ENCODE peak calls at places on chromosomes 6 and 20, in four cellular contexts. One of them, this sample, is unnamed.

GRCh38 chr6:159445351-159445750 is 247.7 kb downstream of the SOD2 start:
- DNase-seq in H1: no peak
- DNase-seq in HepG2: no peak
- DNase-seq in GM12878: no peak
- DNase-seq in this sample: no peak

GRCh38 chr20:37257993-37258392 is 3.6 kb downstream of the GHRH start:
- DNase-seq in H1: no peak
- DNase-seq in GM12878: no peak
- DNase-seq in HepG2: no peak
- DNase-seq in this sample: no peak

GRCh38 chr6:30881392-30881986 is 2.8 kb upstream of the DDR1 start:
- DNase-seq in HepG2: no peak
- DNase-seq in GM12878: no peak
- DNase-seq in H1: no peak
- DNase-seq in this sample: no peak

GRCh38 chr20:10762216-10762615 is 88.4 kb upstream of the JAG1 start:
- DNase-seq in GM12878: no peak
- DNase-seq in H1: no peak
- DNase-seq in HepG2: no peak
- DNase-seq in this sample: no peak

GRCh38 chr20:4829494-4830211 is 107.9 kb downstream of the PRND start:
- DNase-seq in HepG2: no peak
- DNase-seq in GM12878: no peak
- DNase-seq in H1: no peak
- DNase-seq in this sample: no peak

GRCh38 chr6:113735487-113735886 is 121.7 kb upstream of the MARCKS start:
- DNase-seq in H1: no peak
- DNase-seq in HepG2: no peak
- DNase-seq in GM12878: no peak
- DNase-seq in this sample: no peak

GRCh38 chr20:37319120-37319717 is 26.7 kb upstream of the SRC start:
- DNase-seq in GM12878: no peak
- DNase-seq in HepG2: no peak
- DNase-seq in H1: no peak
- DNase-seq in this sample: no peak

GRCh38 chr6:35148167-35148741 is 7.1 kb upstream of the TCP11 start:
- DNase-seq in GM12878: peak; percentile 32
- DNase-seq in HepG2: no peak
- DNase-seq in H1: peak; percentile 70
- DNase-seq in this sample: no peak

GRCh38 chr20:40442181-40442963 is 246.7 kb downstream of the MAFB start:
- DNase-seq in HepG2: no peak
- DNase-seq in GM12878: no peak
- DNase-seq in H1: no peak
- DNase-seq in this sample: peak; percentile 14

GRCh38 chr6:139262519-139263300 is 29.1 kb downstream of the TXLNB start:
- DNase-seq in HepG2: no peak
- DNase-seq in H1: no peak
- DNase-seq in GM12878: no peak
- DNase-seq in this sample: no peak

GRCh38 chr6:42507901-42508300 is 55.9 kb upstream of the UBR2 start:
- DNase-seq in H1: no peak
- DNase-seq in GM12878: no peak
- DNase-seq in HepG2: no peak
- DNase-seq in this sample: no peak

GRCh38 chr6:83370607-83371006 is 60.2 kb downstream of the ME1 start:
- DNase-seq in H1: no peak
- DNase-seq in GM12878: no peak
- DNase-seq in HepG2: no peak
- DNase-seq in this sample: no peak

GRCh38 chr20:57547250-57547649 is 13.7 kb upstream of the PCK1 start:
- DNase-seq in GM12878: no peak
- DNase-seq in H1: no peak
- DNase-seq in HepG2: peak; percentile 40
- DNase-seq in this sample: no peak

GRCh38 chr20:33490023-33490933 is at the start of gene CBFA2T2:
- DNase-seq in HepG2: peak; percentile 34
- DNase-seq in GM12878: no peak
- DNase-seq in H1: no peak
- DNase-seq in this sample: no peak

GRCh38 chr20:54622338-54623280 is 147.2 kb downstream of the DOK5 start:
- DNase-seq in HepG2: no peak
- DNase-seq in H1: no peak
- DNase-seq in GM12878: no peak
- DNase-seq in this sample: no peak

GRCh38 chr20:25081730-25082497 is at the start of gene VSX1:
- DNase-seq in HepG2: no peak
- DNase-seq in H1: no peak
- DNase-seq in GM12878: no peak
- DNase-seq in this sample: no peak

GRCh38 chr20:7980332-7981046 is 39.1 kb downstream of the TMX4 start:
- DNase-seq in GM12878: no peak
- DNase-seq in H1: peak; percentile 1
- DNase-seq in HepG2: peak; percentile 79
- DNase-seq in this sample: peak; percentile 64

GRCh38 chr6:166473886-166474596 is 91.3 kb upstream of the MPC1 start:
- DNase-seq in H1: no peak
- DNase-seq in GM12878: no peak
- DNase-seq in HepG2: no peak
- DNase-seq in this sample: no peak

GRCh38 chr6:112920994-112921393 is 573.9 kb downstream of the RFPL4B start:
- DNase-seq in GM12878: no peak
- DNase-seq in H1: no peak
- DNase-seq in HepG2: no peak
- DNase-seq in this sample: no peak

GRCh38 chr6:20837189-20837588 is 302.9 kb downstream of the CDKAL1 start:
- DNase-seq in HepG2: no peak
- DNase-seq in H1: no peak
- DNase-seq in GM12878: peak; percentile 25
- DNase-seq in this sample: no peak

GRCh38 chr6:150417899-150418824 is 49.4 kb downstream of the IYD start:
- DNase-seq in HepG2: peak; percentile 63
- DNase-seq in GM12878: peak; percentile 40
- DNase-seq in H1: no peak
- DNase-seq in this sample: peak; percentile 77

GRCh38 chr6:7112741-7113313 is 5.1 kb downstream of the RREB1 start:
- DNase-seq in GM12878: peak; percentile 41
- DNase-seq in H1: no peak
- DNase-seq in HepG2: peak; percentile 69
- DNase-seq in this sample: no peak

GRCh38 chr20:42646250-42646649 is 543.5 kb downstream of the PTPRT start:
- DNase-seq in HepG2: no peak
- DNase-seq in GM12878: no peak
- DNase-seq in H1: no peak
- DNase-seq in this sample: no peak

GRCh38 chr6:161232001-161232400 is 41.9 kb downstream of the AGPAT4 start:
- DNase-seq in GM12878: no peak
- DNase-seq in HepG2: no peak
- DNase-seq in H1: no peak
- DNase-seq in this sample: no peak

GRCh38 chr6:140921366-140922226 is 1211.1 kb upstream of the GJE1 start:
- DNase-seq in H1: peak; percentile 5
- DNase-seq in HepG2: peak; percentile 61
- DNase-seq in GM12878: no peak
- DNase-seq in this sample: peak; percentile 58

GRCh38 chr6:42571611-42572342 is 7.9 kb downstream of the UBR2 start:
- DNase-seq in GM12878: no peak
- DNase-seq in HepG2: no peak
- DNase-seq in H1: no peak
- DNase-seq in this sample: no peak

GRCh38 chr20:17687800-17688199 is 5.8 kb upstream of the RRBP1 start:
- DNase-seq in H1: no peak
- DNase-seq in HepG2: no peak
- DNase-seq in GM12878: no peak
- DNase-seq in this sample: no peak

GRCh38 chr6:71245265-71246049 is 43.2 kb upstream of the OGFRL1 start:
- DNase-seq in H1: no peak
- DNase-seq in GM12878: no peak
- DNase-seq in HepG2: no peak
- DNase-seq in this sample: no peak

GRCh38 chr6:138028893-138029292 is 78.3 kb downstream of the PERP start:
- DNase-seq in H1: no peak
- DNase-seq in GM12878: no peak
- DNase-seq in HepG2: no peak
- DNase-seq in this sample: no peak

GRCh38 chr6:83193747-83194582 is 808 bp downstream of the RWDD2A start:
- DNase-seq in HepG2: peak; percentile 30
- DNase-seq in H1: peak; percentile 46
- DNase-seq in GM12878: no peak
- DNase-seq in this sample: peak; percentile 65

GRCh38 chr6:117079946-117080345 is 185.4 kb upstream of the VGLL2 start:
- DNase-seq in GM12878: no peak
- DNase-seq in H1: no peak
- DNase-seq in HepG2: no peak
- DNase-seq in this sample: no peak

GRCh38 chr6:13044896-13045295 is 283.4 kb downstream of the TBC1D7 start:
- DNase-seq in HepG2: no peak
- DNase-seq in H1: no peak
- DNase-seq in GM12878: no peak
- DNase-seq in this sample: no peak

GRCh38 chr6:33426590-33427563 is 7.0 kb downstream of the SYNGAP1 start:
- DNase-seq in H1: no peak
- DNase-seq in GM12878: no peak
- DNase-seq in HepG2: no peak
- DNase-seq in this sample: no peak

GRCh38 chr20:6395695-6396094 is 272.9 kb upstream of the FERMT1 start:
- DNase-seq in H1: no peak
- DNase-seq in GM12878: no peak
- DNase-seq in HepG2: no peak
- DNase-seq in this sample: no peak
- TF ChIP-seq SP1 in H1: no peak
- TF ChIP-seq SP1 in GM12878: no peak
- TF ChIP-seq SP1 in HepG2: no peak
- TF ChIP-seq SP1 in this sample: no peak

GRCh38 chr6:111361648-111362047 is 121.4 kb downstream of the REV3L start:
- DNase-seq in H1: peak; percentile 9
- DNase-seq in HepG2: peak; percentile 39
- DNase-seq in GM12878: no peak
- DNase-seq in this sample: peak; percentile 63
- TF ChIP-seq SUZ12 in H1: no peak
- TF ChIP-seq SUZ12 in HepG2: no peak
- TF ChIP-seq SUZ12 in GM12878: no peak
- TF ChIP-seq SUZ12 in this sample: no peak

GRCh38 chr20:46965477-46965876 is 70.8 kb downstream of the EYA2 start:
- DNase-seq in HepG2: no peak
- DNase-seq in GM12878: no peak
- DNase-seq in H1: no peak
- DNase-seq in this sample: no peak

GRCh38 chr20:46963196-46963529 is 68.5 kb downstream of the EYA2 start:
- DNase-seq in GM12878: no peak
- DNase-seq in HepG2: no peak
- DNase-seq in H1: no peak
- DNase-seq in this sample: no peak

GRCh38 chr20:46963758-46964181 is 69.1 kb downstream of the EYA2 start:
- DNase-seq in H1: no peak
- DNase-seq in GM12878: no peak
- DNase-seq in HepG2: no peak
- DNase-seq in this sample: no peak

GRCh38 chr20:46965124-46965455 is 70.4 kb downstream of the EYA2 start:
- DNase-seq in H1: no peak
- DNase-seq in HepG2: no peak
- DNase-seq in GM12878: no peak
- DNase-seq in this sample: no peak

DNA sequence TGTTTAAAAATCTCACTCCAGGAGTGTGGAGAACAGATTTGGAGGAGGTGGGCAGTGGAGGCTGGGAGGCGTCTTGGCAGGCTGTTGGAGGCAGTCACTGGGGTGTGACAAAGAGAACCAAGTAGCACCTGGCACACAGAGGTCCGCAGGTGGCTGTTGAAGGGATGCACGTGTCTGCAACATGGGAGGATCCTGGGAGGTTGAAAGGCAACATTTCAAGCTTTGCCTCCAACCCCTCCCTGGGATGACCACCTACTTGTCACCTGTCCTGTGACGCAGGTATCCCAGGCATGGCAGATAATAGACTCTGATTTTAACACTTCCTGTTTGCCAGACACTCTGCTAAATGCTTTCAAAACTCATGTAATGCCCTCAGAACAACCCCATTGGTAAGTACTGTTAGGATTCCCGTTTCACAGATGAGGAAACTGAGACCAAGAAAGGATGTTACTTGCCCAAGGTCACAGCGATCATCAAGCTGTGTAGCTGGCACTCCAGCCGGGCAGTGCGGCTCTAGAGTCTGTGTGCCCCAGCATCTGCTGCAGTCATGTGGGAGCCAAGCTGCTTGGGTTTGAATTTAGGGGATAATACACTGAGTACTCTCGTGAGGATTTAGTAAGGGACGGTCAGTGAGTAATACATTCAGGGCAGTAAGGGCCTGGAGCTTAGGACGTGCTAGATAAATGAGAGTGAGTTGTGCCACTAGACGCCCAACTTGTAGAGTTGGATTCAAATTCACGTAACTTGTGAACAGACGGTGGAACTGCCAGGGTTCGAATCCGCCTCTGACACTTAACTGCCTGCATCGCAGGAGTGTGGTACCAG is 69.9 kb downstream of the EYA2 start:
- DNase-seq in GM12878: no peak
- DNase-seq in H1: no peak
- DNase-seq in HepG2: no peak
- DNase-seq in this sample: no peak
- TF ChIP-seq SP1 in GM12878: no peak
- TF ChIP-seq SP1 in H1: no peak
- TF ChIP-seq SP1 in HepG2: no peak
- TF ChIP-seq SP1 in this sample: no peak

GRCh38 chr6:2917065-2917464 is 14.0 kb upstream of the SERPINB9 start:
- DNase-seq in GM12878: no peak
- DNase-seq in H1: no peak
- DNase-seq in HepG2: no peak
- DNase-seq in this sample: no peak
- TF ChIP-seq SUZ12 in GM12878: no peak
- TF ChIP-seq SUZ12 in H1: no peak
- TF ChIP-seq SUZ12 in HepG2: no peak
- TF ChIP-seq SUZ12 in this sample: no peak

DNA sequence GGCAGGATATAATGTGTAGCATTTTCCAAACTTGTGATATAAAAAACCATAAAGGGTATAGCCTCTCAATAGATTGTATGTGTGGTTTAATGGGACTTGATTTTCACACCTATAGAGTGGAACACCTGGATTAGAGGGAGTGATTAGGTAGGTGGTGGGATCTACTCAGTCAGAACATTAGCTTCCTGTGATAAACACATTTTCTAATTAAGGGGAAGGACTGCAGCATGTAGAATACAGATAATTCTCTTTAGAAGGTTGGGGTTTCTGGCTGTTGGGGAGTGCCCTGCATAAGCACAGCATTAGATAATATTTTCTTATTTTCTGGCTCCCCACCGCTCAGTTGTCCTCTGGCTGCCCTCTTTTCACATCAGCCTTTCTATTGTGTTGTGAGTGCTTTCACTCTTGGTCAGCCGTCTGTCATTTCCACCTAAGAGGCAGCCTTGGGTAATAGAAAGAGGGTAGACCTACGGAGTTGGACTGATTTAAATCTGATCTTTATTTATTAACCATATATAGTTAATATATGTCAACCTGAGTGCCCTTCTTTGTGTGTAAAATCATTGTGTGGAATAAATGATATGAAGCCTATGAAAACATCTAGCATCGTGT is 8.0 kb downstream of the CSE1L start:
- DNase-seq in H1: no peak
- DNase-seq in GM12878: peak; percentile 20
- DNase-seq in HepG2: no peak
- DNase-seq in this sample: no peak
- TF ChIP-seq SP1 in H1: no peak
- TF ChIP-seq SP1 in GM12878: no peak
- TF ChIP-seq SP1 in HepG2: no peak
- TF ChIP-seq SP1 in this sample: no peak

This sample was measured in HEK293T.